ENCODE peak calls at places on chromosomes 3 and 15, in seven cellular contexts. L, R, B, Y, E, I and G are unnamed samples.

GRCh38 chr3:65449841-65450416 is 588.8 kb downstream of the MAGI1 start:
- DNase-seq in L (no peak), R (no peak), B (no peak), Y (no peak), E (no peak), I (no peak), G (no peak)

GRCh38 chr3:25854214-25854613 is 64.3 kb downstream of the OXSM start:
- DNase-seq in L (no peak), R (peak), B (no peak), Y (no peak), E (peak), I (no peak), G (no peak)

GRCh38 chr3:50321844-50322385 is 630 bp downstream of the HYAL2 start:
- DNase-seq in L (no peak), R (no peak), B (no peak), Y (no peak), E (no peak), I (no peak), G (peak)

GRCh38 chr3:70753572-70753971 is 441.1 kb upstream of the MDFIC2 start:
- DNase-seq in L (no peak), R (no peak), B (no peak), Y (no peak), E (no peak), I (peak), G (no peak)

GRCh38 chr15:91142097-91142744 is 42.2 kb downstream of the SV2B start:
- DNase-seq in L (no peak), R (no peak), B (no peak), Y (no peak), E (no peak), I (no peak), G (peak)

GRCh38 chr15:55389276-55389631 is 18.9 kb downstream of the CCPG1 start:
- DNase-seq in L (no peak), R (peak), B (no peak), Y (no peak), E (peak), I (no peak), G (no peak)

GRCh38 chr3:101142160-101142559 is 148.9 kb upstream of the ABI3BP start:
- DNase-seq in L (no peak), R (no peak), B (no peak), Y (no peak), E (no peak), I (no peak), G (no peak)

GRCh38 chr3:12370758-12371157 is 81.9 kb downstream of the PPARG start:
- DNase-seq in L (no peak), R (peak), B (no peak), Y (no peak), E (peak), I (no peak), G (no peak)

GRCh38 chr3:47803478-47804025 is 614 bp downstream of the DHX30 start:
- DNase-seq in L (peak), R (no peak), B (no peak), Y (peak), E (no peak), I (no peak), G (no peak)

GRCh38 chr15:64249406-64249805 is 86.6 kb upstream of the PPIB start:
- DNase-seq in L (no peak), R (no peak), B (no peak), Y (no peak), E (no peak), I (no peak), G (no peak)

GRCh38 chr3:197891-198491 is 1.4 kb downstream of the CHL1 start:
- DNase-seq in L (no peak), R (no peak), B (peak), Y (peak), E (no peak), I (no peak), G (peak)

GRCh38 chr3:128068156-128068620 is 16.0 kb downstream of the SEC61A1 start:
- DNase-seq in L (peak), R (peak), B (peak), Y (no peak), E (peak), I (peak), G (peak)

GRCh38 chr3:14119166-14119510 is 5.5 kb downstream of the CHCHD4 start:
- DNase-seq in L (no peak), R (no peak), B (no peak), Y (no peak), E (peak), I (no peak), G (no peak)

GRCh38 chr3:122962149-122962548 is 65.4 kb downstream of the SEMA5B start:
- DNase-seq in L (no peak), R (peak), B (no peak), Y (no peak), E (no peak), I (no peak), G (no peak)

GRCh38 chr3:183252973-183253363 is at the start of gene B3GNT5:
- DNase-seq in L (peak), R (no peak), B (peak), Y (peak), E (no peak), I (peak), G (no peak)

GRCh38 chr15:69782809-69783208 is 314.9 kb downstream of the TLE3 start:
- DNase-seq in L (peak), R (no peak), B (peak), Y (no peak), E (no peak), I (no peak), G (peak)